ENCODE peak calls at places on chromosomes 4 and X, in eight cellular contexts. F, Y, T, P, L, R, J and U are unnamed samples.
A peak's percentile ranks its signal among the peaks of the same experiment; 100 is the strongest.

GRCh38 chrX:10582215-10582733 is 38.1 kb downstream of the MID1 start:
- DNase-seq in F (peak; percentile 78), Y (peak; percentile 29), T (peak; percentile 31), P (peak; percentile 73), L (no peak), R (peak; percentile 80), J (no peak), U (no peak)

GRCh38 chrX:134933911-134934310 is 56.9 kb upstream of the SMIM10 start:
- DNase-seq in F (no peak), Y (no peak), T (no peak), P (peak; percentile 8), L (no peak), R (no peak), J (no peak), U (no peak)

GRCh38 chrX:40243699-40244098 is 145.9 kb upstream of the BCOR start:
- DNase-seq in F (no peak), Y (no peak), T (peak; percentile 9), P (no peak), L (peak; percentile 45), R (no peak), J (peak; percentile 5), U (no peak)

GRCh38 chrX:111349098-111349497 is 62.9 kb downstream of the DCX start:
- DNase-seq in F (no peak), Y (no peak), T (no peak), P (no peak), L (no peak), R (no peak), J (no peak), U (no peak)

GRCh38 chr4:142372570-142373300 is 473.4 kb downstream of the INPP4B start:
- DNase-seq in F (peak; percentile 34), Y (no peak), T (peak; percentile 66), P (no peak), L (no peak), R (no peak), J (no peak), U (no peak)

GRCh38 chr4:19408488-19408887 is 843.2 kb upstream of the SLIT2 start:
- DNase-seq in F (no peak), Y (no peak), T (no peak), P (no peak), L (no peak), R (no peak), J (no peak), U (no peak)

GRCh38 chr4:128856246-128856645 is 46.7 kb downstream of the JADE1 start:
- DNase-seq in F (no peak), Y (no peak), T (no peak), P (no peak), L (no peak), R (no peak), J (no peak), U (no peak)

GRCh38 chr4:74262522-74262921 is 45.7 kb upstream of the EPGN start:
- DNase-seq in F (no peak), Y (no peak), T (peak; percentile 13), P (no peak), L (no peak), R (no peak), J (no peak), U (no peak)

GRCh38 chrX:147897117-147897516 is 14.6 kb upstream of the FMR1 start:
- DNase-seq in F (no peak), Y (no peak), T (no peak), P (no peak), L (no peak), R (no peak), J (no peak), U (no peak)

GRCh38 chr4:67167849-67168248 is 377.5 kb downstream of the CENPC start:
- DNase-seq in F (no peak), Y (no peak), T (no peak), P (no peak), L (no peak), R (no peak), J (no peak), U (no peak)

GRCh38 chrX:9789555-9789954 is 3.3 kb downstream of the SHROOM2 start:
- DNase-seq in F (no peak), Y (no peak), T (no peak), P (no peak), L (peak; percentile 76), R (no peak), J (no peak), U (no peak)

GRCh38 chr4:155405059-155405458 is 28.3 kb upstream of the MAP9 start:
- DNase-seq in F (no peak), Y (no peak), T (no peak), P (no peak), L (no peak), R (no peak), J (no peak), U (no peak)

GRCh38 chr4:38674206-38675144 is 10.5 kb downstream of the KLF3 start:
- DNase-seq in F (peak; percentile 28), Y (no peak), T (peak; percentile 36), P (peak; percentile 48), L (peak; percentile 15), R (no peak), J (peak; percentile 46), U (no peak)

GRCh38 chrX:110284159-110284558 is 33.7 kb downstream of the AMMECR1 start:
- DNase-seq in F (peak; percentile 87), Y (no peak), T (peak; percentile 83), P (peak; percentile 37), L (no peak), R (peak; percentile 85), J (peak; percentile 79), U (no peak)

GRCh38 chr4:2689114-2689513 is 67.0 kb downstream of the TNIP2 start:
- DNase-seq in F (no peak), Y (no peak), T (no peak), P (no peak), L (no peak), R (no peak), J (no peak), U (no peak)
- TF ChIP-seq EZH2 in F (no peak), Y (no peak), T (no peak), P (no peak), L (no peak), R (no peak), J (no peak), U (no peak)

GRCh38 chrX:72115380-72115779 is 16.3 kb downstream of the RTL5 start:
- DNase-seq in F (no peak), Y (no peak), T (no peak), P (no peak), L (peak; percentile 63), R (no peak), J (no peak), U (no peak)
- H3K9ac ChIP-seq in F (no peak overlapping the region), Y (no peak overlapping the region), T (no peak overlapping the region), P (no peak overlapping the region), L (no peak overlapping the region), R (no peak overlapping the region), J (no peak overlapping the region), U (no peak overlapping the region)

DNA sequence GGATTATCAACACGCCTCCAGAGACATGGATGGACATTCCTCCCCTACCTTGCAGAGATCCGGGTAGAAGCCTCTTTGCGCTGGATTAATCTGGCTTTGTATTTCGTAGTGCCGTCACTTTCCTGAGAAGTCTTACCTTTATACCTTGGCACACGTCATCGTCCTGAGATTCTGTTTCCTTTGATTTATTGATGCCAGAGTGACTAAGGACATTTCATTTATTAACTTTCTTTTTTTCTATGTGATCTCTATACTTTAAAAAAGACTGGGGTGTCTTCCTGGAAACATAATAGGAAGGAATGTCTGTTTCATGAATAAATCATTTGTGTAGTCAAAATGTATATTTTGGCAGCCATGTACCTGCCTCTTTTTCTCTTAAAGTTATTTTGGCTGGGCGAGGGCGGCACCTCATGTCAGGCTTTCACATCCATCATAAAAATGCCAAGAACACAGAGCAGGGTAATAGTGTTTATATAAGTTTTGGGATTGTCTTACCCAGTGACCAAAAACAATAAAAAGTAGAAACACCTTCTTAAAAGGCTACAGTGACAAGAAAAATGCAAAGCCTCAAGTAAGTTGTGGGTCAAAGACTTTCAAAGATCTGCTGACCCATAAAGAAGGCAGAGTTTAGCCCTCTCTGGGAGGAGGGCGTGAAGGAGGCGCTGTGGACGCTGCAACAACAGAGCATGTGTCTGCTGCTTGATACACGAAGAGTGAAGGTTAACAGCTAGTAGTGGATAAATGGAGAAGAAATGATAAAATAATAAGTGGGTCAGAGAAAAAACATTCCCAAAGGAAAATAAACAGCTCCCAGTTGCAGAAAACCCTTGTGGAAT is 124.4 kb downstream of the SHROOM3 start:
- DNase-seq in F (peak; percentile 44), Y (no peak), T (no peak), P (no peak), L (peak; percentile 78), R (no peak), J (no peak), U (no peak)
- TF ChIP-seq EZH2 in F (no peak), Y (no peak), T (no peak), P (no peak), L (no peak), R (no peak), J (no peak), U (no peak)

GRCh38 chrX:106284431-106285025 is 116.4 kb downstream of the PWWP3B start:
- DNase-seq in F (no peak), Y (no peak), T (no peak), P (no peak), L (no peak), R (no peak), J (peak; percentile 40), U (no peak)
- H3K9ac ChIP-seq in F (no peak overlapping the region), Y (no peak overlapping the region), T (no peak overlapping the region), P (no peak overlapping the region), L (no peak overlapping the region), R (no peak overlapping the region), J (no peak overlapping the region), U (no peak overlapping the region)